ENCODE peak calls at places on chromosomes 7 and 10, in ten cellular contexts. One of them, this sample, is unnamed.

GRCh38 chr10:71383972-71384687 is 12.6 kb upstream of the CDH23 start:
- DNase-seq in ureter: peak; percentile 66
- DNase-seq in stimulated activated naive CD4-positive, alpha-beta T cell: no peak
- DNase-seq in NCI-H2081: peak; percentile 22
- DNase-seq in lower leg skin: peak; percentile 95
- DNase-seq in psoas muscle: peak; percentile 68
- DNase-seq in caudate nucleus: peak; percentile 79
- DNase-seq in NCI-H69: peak; percentile 58
- DNase-seq in NCI-H1092: peak; percentile 17
- DNase-seq in AG08396: peak; percentile 80
- DNase-seq in this sample: peak; percentile 34

GRCh38 chr7:39541493-39541892 is 24.7 kb upstream of the YAE1 start:
- DNase-seq in NCI-H69: peak; percentile 12
- DNase-seq in stimulated activated naive CD4-positive, alpha-beta T cell: no peak
- DNase-seq in ureter: no peak
- DNase-seq in lower leg skin: no peak
- DNase-seq in AG08396: no peak
- DNase-seq in psoas muscle: no peak
- DNase-seq in caudate nucleus: no peak
- DNase-seq in NCI-H2081: no peak
- DNase-seq in NCI-H1092: no peak
- DNase-seq in this sample: no peak

GRCh38 chr10:78948616-78949015 is 120.2 kb upstream of the ZMIZ1 start:
- DNase-seq in lower leg skin: no peak
- DNase-seq in psoas muscle: no peak
- DNase-seq in NCI-H2081: no peak
- DNase-seq in ureter: no peak
- DNase-seq in NCI-H1092: no peak
- DNase-seq in AG08396: no peak
- DNase-seq in caudate nucleus: no peak
- DNase-seq in NCI-H69: no peak
- DNase-seq in stimulated activated naive CD4-positive, alpha-beta T cell: no peak
- DNase-seq in this sample: no peak

GRCh38 chr7:66152538-66153191 is 38.0 kb downstream of the CRCP start:
- DNase-seq in NCI-H69: peak; percentile 23
- DNase-seq in lower leg skin: no peak
- DNase-seq in stimulated activated naive CD4-positive, alpha-beta T cell: no peak
- DNase-seq in AG08396: no peak
- DNase-seq in ureter: no peak
- DNase-seq in NCI-H1092: no peak
- DNase-seq in psoas muscle: no peak
- DNase-seq in caudate nucleus: no peak
- DNase-seq in NCI-H2081: no peak
- DNase-seq in this sample: no peak

GRCh38 chr7:6056616-6057015 is 25.4 kb downstream of the ANKRD61 start:
- DNase-seq in NCI-H69: no peak
- DNase-seq in caudate nucleus: no peak
- DNase-seq in NCI-H1092: no peak
- DNase-seq in psoas muscle: no peak
- DNase-seq in stimulated activated naive CD4-positive, alpha-beta T cell: no peak
- DNase-seq in lower leg skin: no peak
- DNase-seq in ureter: no peak
- DNase-seq in NCI-H2081: no peak
- DNase-seq in AG08396: no peak
- DNase-seq in this sample: no peak

GRCh38 chr7:63899691-63900393 is 98.8 kb upstream of the ZNF722 start:
- DNase-seq in psoas muscle: peak; percentile 85
- DNase-seq in NCI-H2081: peak; percentile 0
- DNase-seq in ureter: peak; percentile 88
- DNase-seq in stimulated activated naive CD4-positive, alpha-beta T cell: peak; percentile 72
- DNase-seq in caudate nucleus: peak; percentile 80
- DNase-seq in NCI-H69: peak; percentile 1
- DNase-seq in AG08396: no peak
- DNase-seq in lower leg skin: no peak
- DNase-seq in NCI-H1092: peak; percentile 70
- DNase-seq in this sample: peak; percentile 64

GRCh38 chr10:44913312-44914079 is 2.4 kb downstream of the TMEM72 start:
- DNase-seq in NCI-H1092: no peak
- DNase-seq in lower leg skin: no peak
- DNase-seq in stimulated activated naive CD4-positive, alpha-beta T cell: peak; percentile 54
- DNase-seq in NCI-H2081: no peak
- DNase-seq in ureter: no peak
- DNase-seq in AG08396: no peak
- DNase-seq in caudate nucleus: no peak
- DNase-seq in psoas muscle: no peak
- DNase-seq in NCI-H69: peak; percentile 9
- DNase-seq in this sample: no peak

GRCh38 chr10:3898821-3899220 is 113.8 kb upstream of the KLF6 start:
- DNase-seq in NCI-H69: peak; percentile 75
- DNase-seq in ureter: peak; percentile 68
- DNase-seq in stimulated activated naive CD4-positive, alpha-beta T cell: no peak
- DNase-seq in NCI-H2081: peak; percentile 10
- DNase-seq in psoas muscle: no peak
- DNase-seq in NCI-H1092: no peak
- DNase-seq in lower leg skin: no peak
- DNase-seq in AG08396: no peak
- DNase-seq in caudate nucleus: no peak
- DNase-seq in this sample: peak; percentile 9

GRCh38 chr7:126228356-126229061 is 1024.2 kb downstream of the GRM8 start:
- DNase-seq in psoas muscle: no peak
- DNase-seq in stimulated activated naive CD4-positive, alpha-beta T cell: no peak
- DNase-seq in NCI-H2081: no peak
- DNase-seq in AG08396: no peak
- DNase-seq in NCI-H1092: no peak
- DNase-seq in NCI-H69: peak; percentile 47
- DNase-seq in caudate nucleus: no peak
- DNase-seq in ureter: no peak
- DNase-seq in lower leg skin: no peak
- DNase-seq in this sample: no peak

GRCh38 chr7:35670856-35671569 is 23.9 kb downstream of the HERPUD2 start:
- DNase-seq in AG08396: no peak
- DNase-seq in ureter: no peak
- DNase-seq in NCI-H1092: no peak
- DNase-seq in NCI-H69: no peak
- DNase-seq in NCI-H2081: no peak
- DNase-seq in stimulated activated naive CD4-positive, alpha-beta T cell: no peak
- DNase-seq in psoas muscle: no peak
- DNase-seq in caudate nucleus: no peak
- DNase-seq in lower leg skin: no peak
- DNase-seq in this sample: no peak

GRCh38 chr10:33237736-33238624 is 96.5 kb downstream of the NRP1 start:
- DNase-seq in stimulated activated naive CD4-positive, alpha-beta T cell: no peak
- DNase-seq in AG08396: peak; percentile 82
- DNase-seq in NCI-H1092: no peak
- DNase-seq in NCI-H2081: no peak
- DNase-seq in caudate nucleus: no peak
- DNase-seq in psoas muscle: no peak
- DNase-seq in lower leg skin: no peak
- DNase-seq in ureter: no peak
- DNase-seq in NCI-H69: no peak
- DNase-seq in this sample: no peak

GRCh38 chr10:44395396-44395795 is 10.5 kb upstream of the CXCL12 start:
- DNase-seq in caudate nucleus: no peak
- DNase-seq in AG08396: no peak
- DNase-seq in NCI-H1092: no peak
- DNase-seq in lower leg skin: peak; percentile 75
- DNase-seq in NCI-H2081: no peak
- DNase-seq in NCI-H69: no peak
- DNase-seq in stimulated activated naive CD4-positive, alpha-beta T cell: no peak
- DNase-seq in psoas muscle: no peak
- DNase-seq in ureter: no peak
- DNase-seq in this sample: no peak

GRCh38 chr7:39399458-39399857 is 166.7 kb upstream of the YAE1 start:
- DNase-seq in psoas muscle: no peak
- DNase-seq in AG08396: no peak
- DNase-seq in lower leg skin: no peak
- DNase-seq in caudate nucleus: no peak
- DNase-seq in NCI-H69: no peak
- DNase-seq in stimulated activated naive CD4-positive, alpha-beta T cell: no peak
- DNase-seq in NCI-H2081: no peak
- DNase-seq in ureter: no peak
- DNase-seq in NCI-H1092: no peak
- DNase-seq in this sample: no peak

GRCh38 chr10:129964611-129965417 is 740 bp upstream of the EBF3 start:
- DNase-seq in stimulated activated naive CD4-positive, alpha-beta T cell: no peak
- DNase-seq in NCI-H69: no peak
- DNase-seq in ureter: no peak
- DNase-seq in psoas muscle: peak; percentile 40
- DNase-seq in lower leg skin: peak; percentile 87
- DNase-seq in NCI-H2081: no peak
- DNase-seq in AG08396: no peak
- DNase-seq in caudate nucleus: no peak
- DNase-seq in NCI-H1092: no peak
- DNase-seq in this sample: no peak

GRCh38 chr10:17115683-17116082 is 13.9 kb downstream of the CUBN start:
- DNase-seq in AG08396: peak; percentile 23
- DNase-seq in NCI-H1092: no peak
- DNase-seq in NCI-H2081: no peak
- DNase-seq in stimulated activated naive CD4-positive, alpha-beta T cell: no peak
- DNase-seq in caudate nucleus: no peak
- DNase-seq in NCI-H69: no peak
- DNase-seq in ureter: no peak
- DNase-seq in lower leg skin: no peak
- DNase-seq in psoas muscle: no peak
- DNase-seq in this sample: no peak

GRCh38 chr10:12811725-12812310 is 189.7 kb downstream of the CCDC3 start:
- DNase-seq in NCI-H2081: no peak
- DNase-seq in lower leg skin: no peak
- DNase-seq in caudate nucleus: peak; percentile 37
- DNase-seq in ureter: no peak
- DNase-seq in NCI-H1092: no peak
- DNase-seq in NCI-H69: no peak
- DNase-seq in psoas muscle: no peak
- DNase-seq in AG08396: no peak
- DNase-seq in stimulated activated naive CD4-positive, alpha-beta T cell: no peak
- DNase-seq in this sample: no peak

GRCh38 chr10:120475844-120476791 is 19.1 kb downstream of the PLPP4 start:
- DNase-seq in stimulated activated naive CD4-positive, alpha-beta T cell: no peak
- DNase-seq in AG08396: no peak
- DNase-seq in ureter: no peak
- DNase-seq in NCI-H69: peak; percentile 14
- DNase-seq in psoas muscle: no peak
- DNase-seq in NCI-H2081: no peak
- DNase-seq in caudate nucleus: no peak
- DNase-seq in NCI-H1092: no peak
- DNase-seq in lower leg skin: peak; percentile 82
- DNase-seq in this sample: no peak

GRCh38 chr10:17504547-17505245 is 50.3 kb upstream of the ST8SIA6 start:
- DNase-seq in AG08396: peak; percentile 57
- DNase-seq in NCI-H69: no peak
- DNase-seq in caudate nucleus: no peak
- DNase-seq in psoas muscle: no peak
- DNase-seq in ureter: no peak
- DNase-seq in lower leg skin: no peak
- DNase-seq in stimulated activated naive CD4-positive, alpha-beta T cell: no peak
- DNase-seq in NCI-H2081: no peak
- DNase-seq in NCI-H1092: no peak
- DNase-seq in this sample: no peak

GRCh38 chr10:102631525-102632393 is 12.5 kb upstream of the TRIM8 start:
- DNase-seq in AG08396: no peak
- DNase-seq in stimulated activated naive CD4-positive, alpha-beta T cell: no peak
- DNase-seq in psoas muscle: peak; percentile 11
- DNase-seq in lower leg skin: no peak
- DNase-seq in ureter: no peak
- DNase-seq in NCI-H69: no peak
- DNase-seq in NCI-H2081: no peak
- DNase-seq in caudate nucleus: no peak
- DNase-seq in NCI-H1092: no peak
- DNase-seq in this sample: no peak

GRCh38 chr7:2266911-2267310 is 24.9 kb downstream of the NUDT1 start:
- DNase-seq in caudate nucleus: no peak
- DNase-seq in NCI-H2081: no peak
- DNase-seq in psoas muscle: no peak
- DNase-seq in ureter: no peak
- DNase-seq in lower leg skin: no peak
- DNase-seq in AG08396: peak; percentile 67
- DNase-seq in stimulated activated naive CD4-positive, alpha-beta T cell: no peak
- DNase-seq in NCI-H69: no peak
- DNase-seq in NCI-H1092: no peak
- DNase-seq in this sample: no peak

GRCh38 chr10:35453855-35454532 is 117.7 kb downstream of the CCNY start:
- DNase-seq in ureter: no peak
- DNase-seq in lower leg skin: peak; percentile 85
- DNase-seq in NCI-H1092: no peak
- DNase-seq in psoas muscle: no peak
- DNase-seq in caudate nucleus: no peak
- DNase-seq in AG08396: no peak
- DNase-seq in NCI-H2081: no peak
- DNase-seq in stimulated activated naive CD4-positive, alpha-beta T cell: no peak
- DNase-seq in NCI-H69: no peak
- DNase-seq in this sample: no peak

This sample was measured in NCI-H1105 treated with DMSO at 0.1 percent for 48 hours.